ENCODE peak calls at places on chromosomes 1 and 21, in six cellular contexts. One of them, this sample, is unnamed. For H3K36me3, the result is how much of the 10 kb centered on the place peaks cover.

GRCh38 chr21:42779431-42779861 is 99.9 kb downstream of the WDR4 start:
- DNase-seq in IMR-90: no peak
- DNase-seq in body of pancreas: no peak
- DNase-seq in vagina: no peak
- DNase-seq in CD8-positive, alpha-beta T cell: no peak
- DNase-seq in heart left ventricle: no peak
- DNase-seq in this sample: no peak

GRCh38 chr1:209246660-209247059 is 336.9 kb upstream of the CAMK1G start:
- DNase-seq in vagina: no peak
- DNase-seq in IMR-90: peak
- DNase-seq in body of pancreas: no peak
- DNase-seq in CD8-positive, alpha-beta T cell: no peak
- DNase-seq in heart left ventricle: no peak
- DNase-seq in this sample: peak

GRCh38 chr1:89487972-89488371 is 36.7 kb upstream of the LRRC8B start:
- DNase-seq in vagina: no peak
- DNase-seq in CD8-positive, alpha-beta T cell: no peak
- DNase-seq in body of pancreas: no peak
- DNase-seq in IMR-90: no peak
- DNase-seq in heart left ventricle: no peak
- DNase-seq in this sample: no peak

GRCh38 chr1:91402023-91402422 is 2.6 kb downstream of the HFM1 start:
- DNase-seq in IMR-90: peak
- DNase-seq in vagina: no peak
- DNase-seq in body of pancreas: no peak
- DNase-seq in heart left ventricle: no peak
- DNase-seq in CD8-positive, alpha-beta T cell: no peak
- DNase-seq in this sample: no peak

GRCh38 chr1:171141336-171142051 is 43.6 kb upstream of the FMO2 start:
- DNase-seq in heart left ventricle: peak
- DNase-seq in body of pancreas: peak
- DNase-seq in vagina: no peak
- DNase-seq in IMR-90: peak
- DNase-seq in CD8-positive, alpha-beta T cell: no peak
- DNase-seq in this sample: peak

GRCh38 chr1:11977625-11978024 is 2.6 kb upstream of the MFN2 start:
- DNase-seq in CD8-positive, alpha-beta T cell: no peak
- DNase-seq in body of pancreas: no peak
- DNase-seq in IMR-90: peak
- DNase-seq in heart left ventricle: no peak
- DNase-seq in vagina: no peak
- DNase-seq in this sample: no peak

GRCh38 chr1:19448491-19449439 is 36.6 kb downstream of the CAPZB start:
- DNase-seq in IMR-90: peak
- DNase-seq in heart left ventricle: peak
- DNase-seq in CD8-positive, alpha-beta T cell: no peak
- DNase-seq in vagina: no peak
- DNase-seq in body of pancreas: peak
- DNase-seq in this sample: no peak

GRCh38 chr1:181036107-181036843 is 2.5 kb downstream of the MR1 start:
- DNase-seq in CD8-positive, alpha-beta T cell: no peak
- DNase-seq in IMR-90: no peak
- DNase-seq in body of pancreas: no peak
- DNase-seq in vagina: no peak
- DNase-seq in heart left ventricle: no peak
- DNase-seq in this sample: no peak

GRCh38 chr1:34870395-34870794 is 10.8 kb upstream of the SMIM12 start:
- DNase-seq in CD8-positive, alpha-beta T cell: no peak
- DNase-seq in IMR-90: no peak
- DNase-seq in body of pancreas: no peak
- DNase-seq in vagina: no peak
- DNase-seq in heart left ventricle: no peak
- DNase-seq in this sample: no peak

GRCh38 chr1:6338685-6339084 is 54.9 kb downstream of the ACOT7 start:
- DNase-seq in body of pancreas: no peak
- DNase-seq in heart left ventricle: no peak
- DNase-seq in IMR-90: no peak
- DNase-seq in CD8-positive, alpha-beta T cell: no peak
- DNase-seq in vagina: no peak
- DNase-seq in this sample: no peak

GRCh38 chr1:92476071-92476607 is 10.6 kb downstream of the GFI1 start:
- DNase-seq in vagina: no peak
- DNase-seq in CD8-positive, alpha-beta T cell: peak
- DNase-seq in heart left ventricle: no peak
- DNase-seq in body of pancreas: peak
- DNase-seq in IMR-90: no peak
- DNase-seq in this sample: no peak

GRCh38 chr1:160429125-160429551 is 28.8 kb downstream of the VANGL2 start:
- DNase-seq in vagina: no peak
- DNase-seq in IMR-90: no peak
- DNase-seq in heart left ventricle: no peak
- DNase-seq in CD8-positive, alpha-beta T cell: no peak
- DNase-seq in body of pancreas: peak
- DNase-seq in this sample: no peak

GRCh38 chr1:26189751-26190275 is 589 bp upstream of the CATSPER4 start:
- DNase-seq in body of pancreas: no peak
- DNase-seq in IMR-90: no peak
- DNase-seq in vagina: no peak
- DNase-seq in CD8-positive, alpha-beta T cell: no peak
- DNase-seq in heart left ventricle: no peak
- DNase-seq in this sample: no peak

GRCh38 chr1:207393610-207394009 is 60.5 kb upstream of the CR2 start:
- DNase-seq in CD8-positive, alpha-beta T cell: no peak
- DNase-seq in IMR-90: peak
- DNase-seq in heart left ventricle: no peak
- DNase-seq in body of pancreas: peak
- DNase-seq in vagina: no peak
- DNase-seq in this sample: no peak

GRCh38 chr1:55669308-55669707 is 454.1 kb upstream of the USP24 start:
- DNase-seq in body of pancreas: peak
- DNase-seq in vagina: no peak
- DNase-seq in heart left ventricle: peak
- DNase-seq in CD8-positive, alpha-beta T cell: no peak
- DNase-seq in IMR-90: peak
- DNase-seq in this sample: no peak

GRCh38 chr1:47495176-47495713 is 57.4 kb downstream of the FOXD2 start:
- DNase-seq in heart left ventricle: no peak
- DNase-seq in CD8-positive, alpha-beta T cell: no peak
- DNase-seq in vagina: no peak
- DNase-seq in body of pancreas: no peak
- DNase-seq in IMR-90: no peak
- DNase-seq in this sample: no peak

GRCh38 chr1:210201671-210202070 is 30.9 kb upstream of the SERTAD4 start:
- DNase-seq in CD8-positive, alpha-beta T cell: no peak
- DNase-seq in body of pancreas: no peak
- DNase-seq in vagina: no peak
- DNase-seq in heart left ventricle: no peak
- DNase-seq in IMR-90: peak
- DNase-seq in this sample: no peak

GRCh38 chr1:8410791-8411190 is 92.9 kb downstream of the SLC45A1 start:
- DNase-seq in CD8-positive, alpha-beta T cell: no peak
- DNase-seq in body of pancreas: no peak
- DNase-seq in IMR-90: peak
- DNase-seq in vagina: no peak
- DNase-seq in heart left ventricle: no peak
- DNase-seq in this sample: no peak

GRCh38 chr1:8407652-8408051 is 89.7 kb downstream of the SLC45A1 start:
- DNase-seq in IMR-90: no peak
- DNase-seq in heart left ventricle: no peak
- DNase-seq in CD8-positive, alpha-beta T cell: no peak
- DNase-seq in vagina: no peak
- DNase-seq in body of pancreas: peak
- DNase-seq in this sample: no peak

GRCh38 chr1:8409666-8410065 is 91.8 kb downstream of the SLC45A1 start:
- DNase-seq in IMR-90: no peak
- DNase-seq in heart left ventricle: no peak
- DNase-seq in body of pancreas: no peak
- DNase-seq in CD8-positive, alpha-beta T cell: no peak
- DNase-seq in vagina: no peak
- DNase-seq in this sample: no peak

GRCh38 chr1:8408151-8408839 is 90.4 kb downstream of the SLC45A1 start:
- DNase-seq in vagina: no peak
- DNase-seq in IMR-90: peak
- DNase-seq in body of pancreas: peak
- DNase-seq in heart left ventricle: peak
- DNase-seq in CD8-positive, alpha-beta T cell: no peak
- DNase-seq in this sample: no peak

DNA sequence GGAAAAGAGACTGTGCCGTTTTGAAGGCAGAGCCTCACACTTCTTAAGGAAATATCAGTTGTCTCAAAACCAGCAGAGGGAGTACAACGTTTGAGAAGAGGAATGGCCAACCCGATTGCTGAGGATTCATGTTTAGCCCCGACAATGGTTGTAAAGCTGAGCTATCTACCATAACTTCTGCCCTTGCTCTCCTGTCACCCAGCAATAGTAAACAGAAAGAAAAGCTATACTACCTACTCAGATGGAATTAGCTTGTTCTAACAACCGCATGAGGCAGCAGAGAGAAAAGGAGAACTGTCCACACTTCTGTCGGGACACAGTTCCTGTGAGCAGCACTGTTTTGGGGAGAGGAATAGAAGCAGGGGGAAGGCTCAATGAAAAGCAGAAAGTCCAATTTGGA is 91.2 kb downstream of the SLC45A1 start:
- DNase-seq in IMR-90: peak
- DNase-seq in heart left ventricle: no peak
- DNase-seq in CD8-positive, alpha-beta T cell: no peak
- DNase-seq in vagina: no peak
- DNase-seq in body of pancreas: peak
- DNase-seq in this sample: no peak
- H3K4me3 ChIP-seq in IMR-90: no peak
- H3K4me3 ChIP-seq in heart left ventricle: no peak
- H3K4me3 ChIP-seq in CD8-positive, alpha-beta T cell: no peak
- H3K4me3 ChIP-seq in vagina: no peak
- H3K4me3 ChIP-seq in body of pancreas: no peak
- H3K4me3 ChIP-seq in this sample: no peak

DNA sequence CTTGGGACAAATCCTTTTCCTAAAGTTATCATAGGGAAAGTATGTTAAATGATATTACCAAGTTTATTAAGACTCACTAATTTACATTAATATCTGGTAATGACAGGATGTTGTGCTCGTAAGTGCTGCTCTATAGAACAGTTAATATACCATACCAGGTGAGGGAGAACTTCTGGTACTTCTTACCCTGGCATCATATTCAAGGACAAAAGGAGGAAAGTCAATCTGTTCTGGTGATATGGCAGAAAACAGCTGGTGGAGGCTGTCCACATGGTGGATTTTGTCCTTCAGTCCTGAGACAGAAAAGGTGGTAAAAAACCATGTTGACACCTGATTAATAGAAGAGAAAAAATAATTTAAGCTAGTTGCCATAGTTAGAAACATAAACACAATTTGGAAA is 51.6 kb downstream of the GDAP2 start:
- DNase-seq in body of pancreas: no peak
- DNase-seq in IMR-90: no peak
- DNase-seq in CD8-positive, alpha-beta T cell: no peak
- DNase-seq in heart left ventricle: no peak
- DNase-seq in vagina: no peak
- DNase-seq in this sample: no peak
- H3K36me3 ChIP-seq in body of pancreas: under half
- H3K36me3 ChIP-seq in IMR-90: under half
- H3K36me3 ChIP-seq in CD8-positive, alpha-beta T cell: half or more
- H3K36me3 ChIP-seq in heart left ventricle: half or more
- H3K36me3 ChIP-seq in vagina: under half
- H3K36me3 ChIP-seq in this sample: under half

GRCh38 chr1:111507411-111508201 is 4.2 kb upstream of the ADORA3 start:
- DNase-seq in body of pancreas: peak
- DNase-seq in heart left ventricle: peak
- DNase-seq in IMR-90: peak
- DNase-seq in CD8-positive, alpha-beta T cell: peak
- DNase-seq in vagina: no peak
- DNase-seq in this sample: peak
- H3K4me3 ChIP-seq in body of pancreas: no peak
- H3K4me3 ChIP-seq in heart left ventricle: peak
- H3K4me3 ChIP-seq in IMR-90: no peak
- H3K4me3 ChIP-seq in CD8-positive, alpha-beta T cell: peak
- H3K4me3 ChIP-seq in vagina: peak
- H3K4me3 ChIP-seq in this sample: peak

GRCh38 chr21:34846601-34847112 is 177.9 kb downstream of the CLIC6 start:
- DNase-seq in vagina: no peak
- DNase-seq in IMR-90: peak
- DNase-seq in CD8-positive, alpha-beta T cell: no peak
- DNase-seq in body of pancreas: no peak
- DNase-seq in heart left ventricle: no peak
- DNase-seq in this sample: no peak

GRCh38 chr21:34845521-34846213 is 176.9 kb downstream of the CLIC6 start:
- DNase-seq in heart left ventricle: no peak
- DNase-seq in CD8-positive, alpha-beta T cell: no peak
- DNase-seq in vagina: no peak
- DNase-seq in body of pancreas: peak
- DNase-seq in IMR-90: peak
- DNase-seq in this sample: no peak

GRCh38 chr21:34852438-34852837 is 183.6 kb downstream of the CLIC6 start:
- DNase-seq in body of pancreas: no peak
- DNase-seq in vagina: no peak
- DNase-seq in IMR-90: no peak
- DNase-seq in CD8-positive, alpha-beta T cell: no peak
- DNase-seq in heart left ventricle: no peak
- DNase-seq in this sample: no peak

GRCh38 chr21:34846214-34846575 is 177.4 kb downstream of the CLIC6 start:
- DNase-seq in vagina: no peak
- DNase-seq in IMR-90: no peak
- DNase-seq in body of pancreas: no peak
- DNase-seq in heart left ventricle: no peak
- DNase-seq in CD8-positive, alpha-beta T cell: no peak
- DNase-seq in this sample: no peak

GRCh38 chr21:34850166-34850695 is 181.4 kb downstream of the CLIC6 start:
- DNase-seq in CD8-positive, alpha-beta T cell: no peak
- DNase-seq in IMR-90: no peak
- DNase-seq in vagina: no peak
- DNase-seq in heart left ventricle: no peak
- DNase-seq in body of pancreas: no peak
- DNase-seq in this sample: no peak
- H3K36me3 ChIP-seq in CD8-positive, alpha-beta T cell: under half
- H3K36me3 ChIP-seq in IMR-90: under half
- H3K36me3 ChIP-seq in vagina: under half
- H3K36me3 ChIP-seq in heart left ventricle: half or more
- H3K36me3 ChIP-seq in body of pancreas: under half
- H3K36me3 ChIP-seq in this sample: under half

This sample was measured in WERI-Rb-1.